ENCODE peak calls at places on chromosomes 16 and 17, in six cellular contexts. One of them, this sample, is unnamed.

GRCh38 chr16:1771864-1772361 is 570 bp upstream of the NME3 start:
- DNase-seq in fibroblast of mammary gland: no peak
- DNase-seq in Peyer's patch: no peak
- DNase-seq in OCI-LY7: peak
- DNase-seq in astrocyte: no peak
- DNase-seq in endodermal cell: peak
- DNase-seq in this sample: no peak

GRCh38 chr16:84825896-84826557 is 6.2 kb downstream of the CRISPLD2 start:
- DNase-seq in astrocyte: no peak
- DNase-seq in fibroblast of mammary gland: peak
- DNase-seq in endodermal cell: no peak
- DNase-seq in Peyer's patch: no peak
- DNase-seq in OCI-LY7: no peak
- DNase-seq in this sample: peak

GRCh38 chr16:1788708-1789100 is 4.8 kb downstream of the IGFALS start:
- DNase-seq in Peyer's patch: no peak
- DNase-seq in endodermal cell: peak
- DNase-seq in astrocyte: no peak
- DNase-seq in fibroblast of mammary gland: no peak
- DNase-seq in OCI-LY7: no peak
- DNase-seq in this sample: no peak

GRCh38 chr17:73430848-73431247 is 119.0 kb upstream of the CDC42EP4 start:
- DNase-seq in astrocyte: peak
- DNase-seq in fibroblast of mammary gland: peak
- DNase-seq in OCI-LY7: peak
- DNase-seq in Peyer's patch: no peak
- DNase-seq in endodermal cell: no peak
- DNase-seq in this sample: peak

GRCh38 chr16:89111263-89111662 is 17.6 kb downstream of the ACSF3 start:
- DNase-seq in fibroblast of mammary gland: no peak
- DNase-seq in astrocyte: no peak
- DNase-seq in OCI-LY7: no peak
- DNase-seq in endodermal cell: no peak
- DNase-seq in Peyer's patch: peak
- DNase-seq in this sample: no peak

GRCh38 chr16:49588061-49588460 is 214.5 kb downstream of the C16orf78 start:
- DNase-seq in endodermal cell: peak
- DNase-seq in OCI-LY7: no peak
- DNase-seq in fibroblast of mammary gland: no peak
- DNase-seq in Peyer's patch: no peak
- DNase-seq in astrocyte: no peak
- DNase-seq in this sample: no peak

GRCh38 chr16:74297296-74297665 is 667 bp downstream of the PSMD7 start:
- DNase-seq in fibroblast of mammary gland: peak
- DNase-seq in Peyer's patch: no peak
- DNase-seq in astrocyte: no peak
- DNase-seq in OCI-LY7: peak
- DNase-seq in endodermal cell: no peak
- DNase-seq in this sample: peak

GRCh38 chr17:45384047-45384799 is 48.4 kb downstream of the ARHGAP27 start:
- DNase-seq in astrocyte: no peak
- DNase-seq in OCI-LY7: no peak
- DNase-seq in endodermal cell: no peak
- DNase-seq in fibroblast of mammary gland: no peak
- DNase-seq in Peyer's patch: no peak
- DNase-seq in this sample: no peak

GRCh38 chr16:2438121-2438520 is 8.9 kb downstream of the CCNF start:
- DNase-seq in OCI-LY7: no peak
- DNase-seq in fibroblast of mammary gland: no peak
- DNase-seq in astrocyte: no peak
- DNase-seq in endodermal cell: peak
- DNase-seq in Peyer's patch: no peak
- DNase-seq in this sample: no peak

GRCh38 chr17:75965468-75965867 is 13.5 kb downstream of the ACOX1 start:
- DNase-seq in astrocyte: no peak
- DNase-seq in endodermal cell: no peak
- DNase-seq in Peyer's patch: no peak
- DNase-seq in OCI-LY7: no peak
- DNase-seq in fibroblast of mammary gland: no peak
- DNase-seq in this sample: no peak

GRCh38 chr17:50093807-50094206 is 1.3 kb upstream of the PDK2 start:
- DNase-seq in fibroblast of mammary gland: no peak
- DNase-seq in OCI-LY7: no peak
- DNase-seq in Peyer's patch: no peak
- DNase-seq in endodermal cell: no peak
- DNase-seq in astrocyte: no peak
- DNase-seq in this sample: no peak

GRCh38 chr17:50094753-50095616 is at the start of gene PDK2:
- DNase-seq in OCI-LY7: peak
- DNase-seq in fibroblast of mammary gland: peak
- DNase-seq in astrocyte: peak
- DNase-seq in Peyer's patch: peak
- DNase-seq in endodermal cell: peak
- DNase-seq in this sample: peak

GRCh38 chr17:50093246-50093645 is 1.9 kb upstream of the PDK2 start:
- DNase-seq in astrocyte: no peak
- DNase-seq in OCI-LY7: no peak
- DNase-seq in endodermal cell: no peak
- DNase-seq in Peyer's patch: no peak
- DNase-seq in fibroblast of mammary gland: no peak
- DNase-seq in this sample: no peak

GRCh38 chr17:50095626-50096037 is 481 bp downstream of the PDK2 start:
- DNase-seq in Peyer's patch: no peak
- DNase-seq in fibroblast of mammary gland: no peak
- DNase-seq in endodermal cell: peak
- DNase-seq in astrocyte: no peak
- DNase-seq in OCI-LY7: peak
- DNase-seq in this sample: peak

GRCh38 chr17:50094243-50094752 is 853 bp upstream of the PDK2 start:
- DNase-seq in OCI-LY7: peak
- DNase-seq in Peyer's patch: peak
- DNase-seq in fibroblast of mammary gland: peak
- DNase-seq in astrocyte: peak
- DNase-seq in endodermal cell: peak
- DNase-seq in this sample: peak
- H3K4me3 ChIP-seq in OCI-LY7: peak
- H3K4me3 ChIP-seq in Peyer's patch: peak
- H3K4me3 ChIP-seq in fibroblast of mammary gland: peak
- H3K4me3 ChIP-seq in astrocyte: peak
- H3K4me3 ChIP-seq in endodermal cell: peak
- H3K4me3 ChIP-seq in this sample: peak

GRCh38 chr17:61520897-61521296 is 68.7 kb downstream of the TBX4 start:
- DNase-seq in fibroblast of mammary gland: no peak
- DNase-seq in OCI-LY7: no peak
- DNase-seq in Peyer's patch: no peak
- DNase-seq in astrocyte: no peak
- DNase-seq in endodermal cell: no peak
- DNase-seq in this sample: no peak
- TF ChIP-seq CTCF in fibroblast of mammary gland: no peak
- TF ChIP-seq CTCF in OCI-LY7: no peak
- TF ChIP-seq CTCF in Peyer's patch: no peak
- TF ChIP-seq CTCF in astrocyte: no peak
- TF ChIP-seq CTCF in endodermal cell: no peak
- TF ChIP-seq CTCF in this sample: no peak

GRCh38 chr17:60231691-60232090 is 81.9 kb downstream of the CA4 start:
- DNase-seq in astrocyte: peak
- DNase-seq in endodermal cell: no peak
- DNase-seq in Peyer's patch: no peak
- DNase-seq in fibroblast of mammary gland: peak
- DNase-seq in OCI-LY7: no peak
- DNase-seq in this sample: peak

GRCh38 chr17:60229189-60229802 is 79.5 kb downstream of the CA4 start:
- DNase-seq in Peyer's patch: no peak
- DNase-seq in fibroblast of mammary gland: peak
- DNase-seq in OCI-LY7: peak
- DNase-seq in endodermal cell: no peak
- DNase-seq in astrocyte: no peak
- DNase-seq in this sample: peak

GRCh38 chr17:60230358-60230757 is 80.6 kb downstream of the CA4 start:
- DNase-seq in astrocyte: no peak
- DNase-seq in OCI-LY7: no peak
- DNase-seq in fibroblast of mammary gland: peak
- DNase-seq in Peyer's patch: no peak
- DNase-seq in endodermal cell: no peak
- DNase-seq in this sample: no peak

DNA sequence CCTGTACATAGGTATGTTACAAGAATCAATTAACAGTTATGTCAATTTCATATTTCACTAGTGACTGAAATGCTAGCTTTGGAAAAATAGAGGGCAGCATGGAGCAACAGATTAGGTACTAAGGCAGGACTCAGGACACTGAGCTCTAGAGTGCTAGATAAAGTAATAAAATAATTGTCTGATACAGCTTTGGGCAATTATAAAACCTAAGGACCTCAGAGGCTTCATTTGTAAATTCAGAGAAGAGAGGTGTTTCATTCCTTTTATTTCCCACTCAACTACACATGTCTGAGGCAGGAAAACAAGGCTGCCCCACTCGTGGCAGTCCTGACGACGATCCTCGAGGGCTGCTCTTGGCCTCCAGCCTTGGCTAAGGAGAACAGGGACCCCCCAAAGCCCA is 81.5 kb downstream of the CA4 start:
- DNase-seq in Peyer's patch: no peak
- DNase-seq in endodermal cell: peak
- DNase-seq in OCI-LY7: peak
- DNase-seq in astrocyte: no peak
- DNase-seq in fibroblast of mammary gland: peak
- DNase-seq in this sample: peak
- H3K4me3 ChIP-seq in Peyer's patch: no peak
- H3K4me3 ChIP-seq in endodermal cell: no peak
- H3K4me3 ChIP-seq in OCI-LY7: no peak
- H3K4me3 ChIP-seq in astrocyte: no peak
- H3K4me3 ChIP-seq in fibroblast of mammary gland: no peak
- H3K4me3 ChIP-seq in this sample: no peak

GRCh38 chr17:8253801-8254200 is 4.7 kb downstream of the PFAS start:
- DNase-seq in OCI-LY7: peak
- DNase-seq in fibroblast of mammary gland: peak
- DNase-seq in endodermal cell: peak
- DNase-seq in astrocyte: no peak
- DNase-seq in Peyer's patch: peak
- DNase-seq in this sample: peak
- TF ChIP-seq CTCF in OCI-LY7: peak
- TF ChIP-seq CTCF in fibroblast of mammary gland: peak
- TF ChIP-seq CTCF in endodermal cell: peak
- TF ChIP-seq CTCF in astrocyte: no peak
- TF ChIP-seq CTCF in Peyer's patch: no peak
- TF ChIP-seq CTCF in this sample: peak

GRCh38 chr17:64423881-64424280 is 25.0 kb upstream of the MILR1 start:
- DNase-seq in astrocyte: peak
- DNase-seq in endodermal cell: no peak
- DNase-seq in fibroblast of mammary gland: peak
- DNase-seq in OCI-LY7: no peak
- DNase-seq in Peyer's patch: no peak
- DNase-seq in this sample: peak

GRCh38 chr17:64428406-64428805 is 20.5 kb upstream of the MILR1 start:
- DNase-seq in astrocyte: no peak
- DNase-seq in fibroblast of mammary gland: no peak
- DNase-seq in Peyer's patch: no peak
- DNase-seq in OCI-LY7: no peak
- DNase-seq in endodermal cell: no peak
- DNase-seq in this sample: no peak

GRCh38 chr17:64424318-64424717 is 24.6 kb upstream of the MILR1 start:
- DNase-seq in endodermal cell: no peak
- DNase-seq in Peyer's patch: no peak
- DNase-seq in fibroblast of mammary gland: no peak
- DNase-seq in astrocyte: no peak
- DNase-seq in OCI-LY7: no peak
- DNase-seq in this sample: no peak

GRCh38 chr17:64425191-64425590 is 23.7 kb upstream of the MILR1 start:
- DNase-seq in astrocyte: no peak
- DNase-seq in Peyer's patch: no peak
- DNase-seq in endodermal cell: no peak
- DNase-seq in OCI-LY7: no peak
- DNase-seq in fibroblast of mammary gland: no peak
- DNase-seq in this sample: no peak

DNA sequence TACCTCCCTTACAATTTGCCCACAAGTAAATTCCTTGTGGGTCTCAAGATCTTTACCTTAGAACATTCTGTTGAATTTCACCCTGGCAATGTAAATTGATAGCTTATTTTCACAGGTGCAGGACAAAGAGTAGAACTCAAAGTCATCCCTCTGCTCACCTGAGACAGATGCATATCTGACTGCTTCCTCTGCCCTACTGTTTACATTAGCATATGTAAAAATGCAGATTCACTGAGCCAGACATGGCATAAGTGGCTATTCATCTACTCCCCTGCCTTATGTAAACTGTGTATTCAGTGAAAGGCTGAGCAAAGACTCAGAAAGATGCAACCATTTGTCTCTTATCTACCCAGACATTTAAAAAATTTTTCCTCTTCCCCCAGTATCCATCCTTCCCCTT is 22.3 kb upstream of the MILR1 start:
- DNase-seq in endodermal cell: no peak
- DNase-seq in Peyer's patch: no peak
- DNase-seq in astrocyte: no peak
- DNase-seq in OCI-LY7: no peak
- DNase-seq in fibroblast of mammary gland: no peak
- DNase-seq in this sample: no peak
- H3K4me3 ChIP-seq in endodermal cell: no peak
- H3K4me3 ChIP-seq in Peyer's patch: no peak
- H3K4me3 ChIP-seq in astrocyte: no peak
- H3K4me3 ChIP-seq in OCI-LY7: no peak
- H3K4me3 ChIP-seq in fibroblast of mammary gland: no peak
- H3K4me3 ChIP-seq in this sample: no peak

GRCh38 chr16:46629331-46629843 is 8.2 kb upstream of the SHCBP1 start:
- DNase-seq in endodermal cell: peak
- DNase-seq in Peyer's patch: no peak
- DNase-seq in astrocyte: peak
- DNase-seq in OCI-LY7: no peak
- DNase-seq in fibroblast of mammary gland: peak
- DNase-seq in this sample: peak
- TF ChIP-seq CTCF in endodermal cell: peak
- TF ChIP-seq CTCF in Peyer's patch: no peak
- TF ChIP-seq CTCF in astrocyte: peak
- TF ChIP-seq CTCF in OCI-LY7: peak
- TF ChIP-seq CTCF in fibroblast of mammary gland: peak
- TF ChIP-seq CTCF in this sample: peak

GRCh38 chr17:39194985-39195524 is 2.4 kb downstream of the CACNB1 start:
- DNase-seq in OCI-LY7: no peak
- DNase-seq in Peyer's patch: no peak
- DNase-seq in fibroblast of mammary gland: no peak
- DNase-seq in astrocyte: no peak
- DNase-seq in endodermal cell: peak
- DNase-seq in this sample: no peak
- H3K4me3 ChIP-seq in OCI-LY7: peak
- H3K4me3 ChIP-seq in Peyer's patch: no peak
- H3K4me3 ChIP-seq in fibroblast of mammary gland: peak
- H3K4me3 ChIP-seq in astrocyte: peak
- H3K4me3 ChIP-seq in endodermal cell: peak
- H3K4me3 ChIP-seq in this sample: peak

This sample was measured in fibroblast of the aortic adventitia.